ENCODE peak calls at places on chromosomes 16 and 17, in four cellular contexts. S, X, A and Q are unnamed samples. For H3K4me1, the result is how much of the 10 kb centered on the place peaks cover.

GRCh38 chr17:6753006-6753445 is 2.8 kb upstream of the XAF1 start:
- DNase-seq in A (no peak), X (peak), S (no peak), Q (no peak)

GRCh38 chr17:4739122-4740024 is at the start of the genes CXCL16 and ZMYND15:
- DNase-seq in S (peak), A (no peak), X (no peak), Q (no peak)

GRCh38 chr17:32525116-32525515 is 38.3 kb downstream of the CDK5R1 start:
- DNase-seq in X (no peak), A (no peak), S (no peak), Q (no peak)

GRCh38 chr16:57093845-57094564 is 1.6 kb downstream of the CPNE2 start:
- DNase-seq in X (no peak), S (no peak), A (no peak), Q (no peak)

GRCh38 chr16:54856871-54857270 is 73.8 kb upstream of the IRX5 start:
- DNase-seq in S (no peak), X (no peak), A (no peak), Q (no peak)

GRCh38 chr16:87410958-87411357 is 18.8 kb downstream of the MAP1LC3B start:
- DNase-seq in A (no peak), X (no peak), S (no peak), Q (no peak)

GRCh38 chr17:42050360-42051012 is at the start of gene C17orf113:
- DNase-seq in S (peak), A (no peak), X (peak), Q (no peak)

GRCh38 chr17:54807331-54807730 is 93.3 kb upstream of the TOM1L1 start:
- DNase-seq in S (no peak), A (no peak), X (no peak), Q (no peak)

GRCh38 chr16:85767569-85767968 is 16.7 kb upstream of the C16orf74 start:
- DNase-seq in X (no peak), S (no peak), A (no peak), Q (no peak)

GRCh38 chr17:81520021-81520894 is 7.7 kb upstream of the ACTG1 start:
- DNase-seq in S (no peak), X (no peak), A (no peak), Q (no peak)

GRCh38 chr17:66198242-66198641 is 6.3 kb upstream of the CEP112 start:
- DNase-seq in S (no peak), X (no peak), A (no peak), Q (no peak)

GRCh38 chr16:67811899-67812298 is 5.2 kb downstream of the TSNAXIP1 start:
- DNase-seq in X (no peak), S (no peak), A (no peak), Q (no peak)

GRCh38 chr16:72865835-72866234 is 182.1 kb downstream of the ZFHX3 start:
- DNase-seq in A (no peak), X (no peak), S (no peak), Q (no peak)

GRCh38 chr16:11585460-11586374 is 1.0 kb downstream of the LITAF start:
- DNase-seq in S (no peak), A (no peak), X (peak), Q (no peak)

GRCh38 chr16:80948886-80949502 is 57.7 kb downstream of the CMC2 start:
- DNase-seq in S (peak), A (no peak), X (peak), Q (peak)

GRCh38 chr17:5099271-5099670 is 12.4 kb downstream of the ZNF232 start:
- DNase-seq in X (no peak), S (no peak), A (no peak), Q (no peak)

GRCh38 chr17:68255731-68256538 is 8.1 kb downstream of the AMZ2 start:
- DNase-seq in A (no peak), S (no peak), X (peak), Q (no peak)

GRCh38 chr17:2094891-2095535 is 40.1 kb downstream of the HIC1 start:
- DNase-seq in A (no peak), S (no peak), X (peak), Q (no peak)

GRCh38 chr17:50206604-50207293 is 5.3 kb upstream of the COL1A1 start:
- DNase-seq in A (no peak), S (peak), X (no peak), Q (no peak)

GRCh38 chr16:84115919-84116719 is 623 bp downstream of the MBTPS1 start:
- DNase-seq in X (peak), A (no peak), S (no peak), Q (no peak)

GRCh38 chr17:57620576-57620975 is 124.5 kb downstream of the CCDC182 start:
- DNase-seq in A (no peak), X (no peak), S (no peak), Q (no peak)

GRCh38 chr17:62043140-62043539 is 21.9 kb downstream of the MED13 start:
- DNase-seq in S (no peak), X (no peak), A (no peak), Q (no peak)

GRCh38 chr16:78562156-78562555 is 462.7 kb downstream of the WWOX start:
- DNase-seq in A (no peak), S (no peak), X (no peak), Q (no peak)

GRCh38 chr17:81712468-81713003 is 452 bp downstream of the SLC25A10 start:
- DNase-seq in X (peak), A (no peak), S (no peak), Q (no peak)

GRCh38 chr16:68951991-68952877 is 108.9 kb downstream of the TANGO6 start:
- DNase-seq in S (no peak), A (no peak), X (no peak), Q (no peak)

DNA sequence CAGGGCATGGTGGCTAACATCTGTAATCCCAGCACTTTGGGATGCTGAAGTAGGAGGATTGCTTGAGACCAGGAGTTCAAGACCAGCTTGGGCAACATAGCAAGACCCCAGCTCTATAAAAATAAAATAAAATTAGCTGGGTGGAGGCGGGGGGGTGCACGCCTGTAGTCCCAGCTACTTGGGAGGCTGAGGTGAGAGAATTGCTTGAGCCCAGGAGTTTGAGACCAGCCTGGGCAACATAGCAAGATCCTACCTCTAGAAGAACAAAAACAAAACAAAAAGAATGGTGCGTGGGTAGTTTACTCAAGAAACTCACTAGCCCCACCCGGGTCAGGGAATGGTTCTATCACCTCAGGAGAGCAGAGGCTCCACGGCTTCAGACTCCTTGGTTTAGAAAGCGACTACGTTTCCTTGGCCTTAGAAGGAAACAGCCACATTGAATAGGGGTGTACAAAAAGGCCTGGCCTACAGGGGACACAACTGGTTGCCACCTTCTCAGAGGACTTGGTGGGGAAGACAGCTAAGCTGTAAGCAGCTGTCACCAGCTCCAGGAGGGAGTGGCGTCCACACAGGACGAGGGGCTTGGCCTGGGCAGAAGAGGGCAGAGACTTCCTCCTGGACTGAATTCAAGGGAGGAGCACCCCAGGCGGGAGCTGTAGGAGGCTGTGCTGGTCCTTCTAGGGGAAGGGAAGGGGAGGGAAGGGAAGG is 717 bp downstream of the TK1 start:
- DNase-seq in A (no peak), X (no peak), S (no peak), Q (no peak)
- TF ChIP-seq SUZ12 in A (no peak), X (no peak), S (no peak), Q (no peak)

DNA sequence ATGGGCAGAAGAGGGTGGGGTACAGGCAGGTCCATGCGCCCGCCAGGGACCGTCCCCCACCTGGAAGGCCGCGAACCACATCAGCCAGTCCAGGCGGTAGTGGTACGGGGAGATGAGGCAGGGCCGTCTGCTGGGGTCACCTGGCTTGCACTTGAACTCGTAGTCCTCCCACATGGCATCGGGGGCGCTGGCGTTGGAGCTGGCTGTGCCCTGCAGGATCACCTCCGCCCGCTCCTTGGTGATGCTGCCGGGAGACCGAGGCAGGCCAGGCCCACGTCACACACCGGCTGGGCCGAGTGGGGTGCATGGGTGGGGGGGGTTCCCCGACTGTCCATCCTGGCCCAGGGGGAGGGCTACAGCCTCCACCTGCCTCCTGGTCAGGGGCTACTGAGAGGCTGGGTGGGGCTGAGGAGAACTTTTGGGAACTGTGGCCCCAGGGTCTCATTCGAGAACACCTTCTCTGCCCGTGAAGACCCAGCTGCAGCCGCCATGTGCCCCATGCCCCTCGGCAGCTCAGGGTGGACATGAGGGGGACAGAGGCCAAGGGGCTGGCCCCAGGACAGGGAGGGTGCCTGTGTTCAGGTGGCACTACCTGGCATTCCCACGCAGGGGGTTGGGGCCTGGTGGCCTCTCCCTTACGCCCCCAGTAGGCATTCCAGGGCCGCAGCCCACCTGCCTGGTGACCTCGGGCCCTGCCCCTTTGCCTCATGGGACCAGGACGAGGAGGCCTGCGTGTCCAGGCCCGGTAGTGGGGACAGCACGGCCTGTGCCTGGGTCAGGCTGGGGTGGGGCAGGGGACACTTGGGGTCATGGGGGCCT is 69.5 kb upstream of the GNG13 start:
- DNase-seq in X (no peak), S (no peak), A (no peak), Q (no peak)
- H3K9ac ChIP-seq in X (no peak), S (no peak), A (no peak), Q (no peak)

GRCh38 chr17:72510454-72511016 is 389.7 kb downstream of the SOX9 start:
- DNase-seq in X (no peak), A (peak), S (no peak), Q (no peak)

GRCh38 chr17:72514321-72514861 is 393.6 kb downstream of the SOX9 start:
- DNase-seq in X (no peak), S (no peak), A (no peak), Q (no peak)

GRCh38 chr17:72512649-72513556 is 392.1 kb downstream of the SOX9 start:
- DNase-seq in A (no peak), X (no peak), S (no peak), Q (no peak)

GRCh38 chr17:72514888-72515287 is 394.1 kb downstream of the SOX9 start:
- DNase-seq in S (no peak), X (no peak), A (no peak), Q (no peak)

DNA sequence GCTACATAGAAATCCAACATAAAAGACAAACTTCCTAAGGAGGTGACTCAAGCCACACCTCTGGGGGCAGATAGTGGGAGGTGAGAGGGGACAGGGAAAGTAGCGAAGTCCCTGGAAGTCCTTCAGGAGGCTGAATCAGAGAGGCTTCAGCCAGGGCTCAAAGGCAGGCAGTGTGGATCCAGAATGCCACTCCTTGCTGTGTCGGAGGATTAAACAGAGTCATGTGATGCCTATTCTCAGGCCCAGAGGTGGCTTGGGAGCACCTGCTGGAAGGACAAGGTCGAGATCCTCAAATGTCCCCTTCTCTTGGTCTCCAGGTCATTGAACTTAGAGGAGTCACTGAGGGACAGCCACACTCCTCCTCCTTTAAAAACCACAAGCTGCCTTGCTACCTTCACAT is 391.1 kb downstream of the SOX9 start:
- DNase-seq in A (no peak), S (no peak), X (no peak), Q (no peak)
- H3K4me1 ChIP-seq in A (under half), S (under half), X (half or more), Q (under half)

DNA sequence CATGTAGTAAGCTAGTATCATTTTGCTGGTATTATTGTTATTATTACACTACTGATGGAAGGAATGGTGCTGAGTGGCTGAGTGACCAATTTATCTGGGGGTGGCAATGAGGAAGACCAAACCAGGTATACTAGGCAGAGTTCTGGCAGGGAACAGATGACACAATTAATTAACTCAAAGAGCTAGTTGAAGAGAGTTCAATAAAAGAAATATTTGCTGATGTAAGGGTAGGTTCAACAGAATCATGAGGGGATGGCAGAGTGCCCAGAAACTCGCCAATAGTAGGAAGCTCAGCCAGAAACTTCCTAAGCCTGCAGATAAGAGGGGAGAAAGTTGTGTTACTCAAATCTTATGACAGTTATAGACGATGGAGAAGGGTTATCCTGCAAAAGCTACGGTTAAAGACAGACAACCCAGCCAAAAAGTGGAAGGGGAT is 352.5 kb downstream of the KCNJ2 start:
- DNase-seq in S (no peak), X (no peak), A (no peak), Q (no peak)
- TF ChIP-seq SUZ12 in S (no peak), X (no peak), A (no peak), Q (no peak)

GRCh38 chr16:3186946-3187690 is 886 bp upstream of the OR1F1 start:
- DNase-seq in A (no peak), X (no peak), S (no peak), Q (no peak)

GRCh38 chr16:3179651-3180050 is 8.4 kb upstream of the OR1F1 start:
- DNase-seq in S (no peak), X (no peak), A (no peak), Q (no peak)

GRCh38 chr16:3180445-3180878 is 7.5 kb upstream of the OR1F1 start:
- DNase-seq in A (no peak), X (no peak), S (peak), Q (no peak)

GRCh38 chr16:3182608-3183444 is 5.2 kb upstream of the OR1F1 start:
- DNase-seq in X (peak), S (peak), A (no peak), Q (no peak)

DNA sequence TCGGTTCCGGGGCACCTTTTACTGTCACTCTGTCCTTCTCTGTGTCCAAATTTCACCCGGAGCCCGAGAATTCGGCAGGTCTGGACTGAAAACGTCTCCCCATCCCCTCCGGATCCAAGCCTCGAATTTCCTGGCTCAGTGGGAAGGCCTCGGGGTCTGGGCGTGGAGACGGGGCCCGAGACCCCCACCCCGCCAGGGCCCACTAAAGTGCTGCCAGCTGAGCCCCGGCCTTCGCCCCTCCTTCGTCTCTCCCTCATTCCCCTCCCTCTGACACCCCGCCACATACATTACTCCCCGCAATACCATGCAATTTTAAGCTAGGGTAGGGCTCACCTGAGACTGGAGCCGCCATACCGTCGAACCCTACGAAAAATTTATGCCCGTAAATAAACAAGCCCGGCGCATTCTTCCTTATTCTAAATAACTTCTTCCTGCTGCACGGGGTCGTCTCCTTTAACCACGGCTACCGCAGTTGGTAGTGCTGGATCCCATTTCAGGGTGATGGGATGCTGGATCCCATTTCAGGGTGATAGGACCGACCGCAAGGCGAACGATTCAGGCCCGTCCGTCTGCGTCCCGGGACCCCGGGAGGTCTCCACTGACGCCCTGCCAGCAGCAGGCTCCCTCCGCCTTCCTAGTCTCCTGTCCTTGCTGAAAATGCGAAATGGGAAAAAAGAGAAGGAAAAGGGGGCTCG is 4.4 kb upstream of the OR1F1 start:
- DNase-seq in S (no peak), X (no peak), A (no peak), Q (no peak)
- H3K9ac ChIP-seq in S (no peak), X (peak), A (peak), Q (peak)

GRCh38 chr16:88778541-88779065 is 6.4 kb downstream of the PIEZO1 start:
- DNase-seq in A (no peak), S (no peak), X (no peak), Q (no peak)
- H3K4me1 ChIP-seq in A (under half), S (under half), X (half or more), Q (half or more)